ENCODE peak calls at places on chromosomes 5 and 9, in eight cellular contexts. V is mucosa of descending colon; M is heart right ventricle; E is endodermal cell; H is CD4-positive, alpha-beta memory T cell; K is BE2C; X is GM12878; Y is A549. P is an unnamed sample.
A peak's percentile ranks its signal among the peaks of the same experiment; 100 is the strongest.

GRCh38 chr5:40027395-40027794 is 602.6 kb upstream of the DAB2 start:
- DNase-seq in X (no peak), M (no peak), V (no peak), E (no peak), K (no peak), Y (no peak), H (no peak), P (no peak)

GRCh38 chr5:13574634-13575033 is 369.9 kb downstream of the DNAH5 start:
- DNase-seq in V (no peak), H (no peak), E (no peak), Y (no peak), X (no peak), K (no peak), M (no peak), P (no peak)

GRCh38 chr9:88218721-88219120 is 80.4 kb upstream of the SPATA31C2 start:
- DNase-seq in H (no peak), V (no peak), Y (no peak), E (no peak), K (no peak), M (no peak), X (no peak), P (no peak)

GRCh38 chr5:10268100-10268499 is 18.0 kb downstream of the CCT5 start:
- DNase-seq in X (no peak), M (no peak), V (no peak), K (no peak), H (no peak), Y (no peak), E (no peak), P (no peak)

GRCh38 chr9:95552814-95553546 is 36.2 kb upstream of the PTCH1 start:
- DNase-seq in M (peak; percentile 46), X (no peak), H (no peak), K (no peak), Y (no peak), E (peak; percentile 81), V (no peak), P (no peak)

GRCh38 chr5:154111214-154111613 is 72.4 kb downstream of the MFAP3 start:
- DNase-seq in K (no peak), Y (no peak), X (no peak), M (no peak), E (peak; percentile 13), V (no peak), H (no peak), P (no peak)

GRCh38 chr9:136059321-136059791 is 35.7 kb downstream of the NACC2 start:
- DNase-seq in E (no peak), Y (no peak), K (peak; percentile 6), H (no peak), M (no peak), V (no peak), X (no peak), P (no peak)

GRCh38 chr9:131554088-131554864 is 9.0 kb downstream of the PRRT1B start:
- DNase-seq in M (no peak), H (no peak), K (peak; percentile 43), V (no peak), X (no peak), Y (no peak), E (peak; percentile 83), P (no peak)

GRCh38 chr9:20512106-20512505 is 110.2 kb downstream of the MLLT3 start:
- DNase-seq in V (no peak), K (no peak), M (no peak), X (no peak), H (no peak), Y (peak; percentile 8), E (no peak), P (no peak)

GRCh38 chr5:56685503-56686217 is 129.7 kb upstream of the MAP3K1 start:
- DNase-seq in K (no peak), H (no peak), M (no peak), Y (no peak), V (no peak), X (no peak), E (no peak), P (no peak)

GRCh38 chr5:56681346-56681745 is 134.0 kb upstream of the MAP3K1 start:
- DNase-seq in H (no peak), M (no peak), V (no peak), X (no peak), K (no peak), Y (no peak), E (no peak), P (no peak)

GRCh38 chr5:56684159-56684558 is 131.2 kb upstream of the MAP3K1 start:
- DNase-seq in H (no peak), X (no peak), M (no peak), Y (no peak), E (peak; percentile 65), K (no peak), V (no peak), P (no peak)

GRCh38 chr5:56683281-56683680 is 132.1 kb upstream of the MAP3K1 start:
- DNase-seq in M (no peak), E (no peak), Y (no peak), V (no peak), X (no peak), K (no peak), H (no peak), P (no peak)

DNA sequence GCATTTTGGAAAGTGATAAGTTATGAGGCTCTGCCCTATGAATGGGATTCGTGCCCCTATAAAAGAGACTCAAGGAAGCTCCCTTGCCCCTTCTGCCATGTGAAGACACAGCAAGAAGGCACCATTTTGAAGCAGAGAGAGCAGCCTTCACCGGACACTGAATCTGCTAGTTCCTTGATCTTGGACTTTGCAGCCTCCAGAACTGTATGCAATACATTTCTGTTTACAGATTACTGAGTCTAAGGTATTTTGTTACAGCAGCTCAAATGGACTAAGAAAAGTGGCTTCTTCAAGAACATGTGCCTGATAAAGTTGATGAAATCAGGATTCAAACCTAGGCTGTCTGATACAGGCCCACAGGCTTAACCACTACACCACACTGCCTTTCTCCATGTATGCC is 131.6 kb upstream of the MAP3K1 start:
- DNase-seq in M (no peak), V (no peak), K (no peak), Y (no peak), X (no peak), H (no peak), E (no peak), P (no peak)
- H3K4me1 ChIP-seq in M (no peaks in the 10 kb centered on the region), V (no peaks in the 10 kb centered on the region), K (no peaks in the 10 kb centered on the region), Y (no peaks in the 10 kb centered on the region), X (peaks cover 24% of the 10 kb centered on the region), H (peaks cover 92% of the 10 kb centered on the region), E (no peaks in the 10 kb centered on the region), P (no peaks in the 10 kb centered on the region)

DNA sequence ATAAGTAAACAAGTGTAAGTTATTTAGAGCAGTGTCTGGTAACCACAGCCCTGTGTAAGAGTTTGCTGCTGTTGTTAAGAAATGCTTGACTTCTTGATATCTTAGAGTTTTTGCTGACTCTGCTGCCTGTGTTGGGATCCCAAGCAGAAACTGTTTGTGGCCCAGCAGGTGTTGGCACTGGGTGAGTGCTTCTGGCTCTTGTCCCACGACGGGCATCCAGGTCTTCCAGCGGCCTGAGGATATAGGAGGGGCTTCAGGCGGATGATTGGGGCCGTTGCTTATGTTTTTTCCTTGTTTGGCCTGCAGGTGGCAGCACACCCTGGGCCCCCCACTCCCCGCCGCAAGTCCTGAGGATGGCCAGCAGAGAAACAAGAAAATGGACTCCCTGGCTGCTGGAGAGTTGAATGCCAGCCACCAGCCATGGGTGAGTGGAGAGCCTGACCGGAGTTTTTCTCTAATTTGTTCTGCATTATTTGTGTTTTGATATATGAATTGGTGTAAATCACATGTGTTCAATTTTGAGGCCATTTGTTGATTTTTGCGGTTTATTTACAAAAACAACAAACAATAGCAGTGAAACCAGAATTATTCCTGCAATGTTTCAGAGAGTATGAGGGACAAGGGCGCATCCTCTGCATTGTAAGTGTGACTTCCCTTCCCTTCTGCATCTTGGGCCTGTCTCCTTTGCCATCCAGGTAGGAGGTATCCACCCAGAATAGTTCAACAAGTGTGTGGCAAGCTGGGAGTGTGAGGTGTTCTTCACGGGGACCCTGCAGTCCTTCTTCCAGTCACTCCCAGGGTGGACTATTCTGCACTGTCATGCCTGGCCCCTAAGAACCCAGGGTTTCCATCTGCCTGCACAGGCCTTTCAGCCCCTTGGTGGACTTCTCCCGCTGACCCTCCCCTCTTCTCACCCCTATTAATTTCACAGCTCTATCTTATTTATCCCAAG is 50.3 kb downstream of the SLC22A5 start:
- DNase-seq in X (no peak), E (peak; percentile 92), K (peak; percentile 77), Y (peak; percentile 88), H (peak; percentile 69), M (peak; percentile 73), V (peak; percentile 75), P (peak; percentile 67)
- H3K4me1 ChIP-seq in X (peaks cover 79% of the 10 kb centered on the region), E (no peaks in the 10 kb centered on the region), K (peaks cover 10% of the 10 kb centered on the region), Y (peaks cover 33% of the 10 kb centered on the region), H (peaks cover 100% of the 10 kb centered on the region), M (peaks cover 100% of the 10 kb centered on the region), V (peaks cover 85% of the 10 kb centered on the region), P (peaks cover 62% of the 10 kb centered on the region)

GRCh38 chr5:138849439-138849838 is 25.7 kb downstream of the LRRTM2 start:
- DNase-seq in X (no peak), Y (no peak), V (no peak), H (no peak), E (no peak), K (no peak), M (no peak), P (no peak)
- H3K4me1 ChIP-seq in X (no peaks in the 10 kb centered on the region), Y (peaks cover 50% of the 10 kb centered on the region), V (no peaks in the 10 kb centered on the region), H (peaks cover 15% of the 10 kb centered on the region), E (no peaks in the 10 kb centered on the region), K (peaks cover 13% of the 10 kb centered on the region), M (peaks cover 84% of the 10 kb centered on the region), P (peaks cover 59% of the 10 kb centered on the region)

GRCh38 chr5:111262153-111262552 is 38.0 kb downstream of the CAMK4 start:
- DNase-seq in K (no peak), H (no peak), M (no peak), V (no peak), E (no peak), X (no peak), Y (no peak), P (no peak)

GRCh38 chr5:111261610-111262009 is 37.4 kb downstream of the CAMK4 start:
- DNase-seq in K (no peak), V (no peak), E (no peak), Y (no peak), M (no peak), H (no peak), X (no peak), P (no peak)

GRCh38 chr5:111271885-111272284 is 47.7 kb downstream of the CAMK4 start:
- DNase-seq in M (no peak), V (no peak), H (no peak), Y (no peak), E (no peak), K (no peak), X (no peak), P (no peak)

GRCh38 chr5:111262815-111263214 is 38.6 kb downstream of the CAMK4 start:
- DNase-seq in K (no peak), X (no peak), V (no peak), H (no peak), M (no peak), Y (no peak), E (no peak), P (no peak)

DNA sequence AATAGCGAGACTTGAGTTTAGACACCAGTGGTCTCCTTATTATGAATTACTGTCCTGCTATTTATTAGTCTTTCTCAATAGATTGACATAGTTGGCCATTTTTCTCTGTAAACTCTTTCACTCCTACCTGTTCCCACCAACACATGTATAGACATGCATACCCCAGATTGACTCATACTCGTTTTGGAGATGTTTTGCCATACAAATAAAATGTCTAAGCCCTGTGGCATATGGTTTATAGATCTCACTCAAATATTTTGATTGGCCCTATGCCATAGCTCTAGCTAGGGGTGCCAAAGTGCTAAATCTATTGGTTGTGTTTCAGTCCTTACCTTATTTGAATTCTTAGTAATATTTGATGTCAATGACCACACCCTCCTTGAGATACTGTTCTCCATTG is 42.3 kb downstream of the CAMK4 start:
- DNase-seq in M (no peak), X (no peak), Y (no peak), K (no peak), H (no peak), V (no peak), E (no peak), P (no peak)
- H3K4me1 ChIP-seq in M (no peaks in the 10 kb centered on the region), X (peaks cover 3% of the 10 kb centered on the region), Y (no peaks in the 10 kb centered on the region), K (no peaks in the 10 kb centered on the region), H (peaks cover 51% of the 10 kb centered on the region), V (no peaks in the 10 kb centered on the region), E (no peaks in the 10 kb centered on the region), P (no peaks in the 10 kb centered on the region)